ENCODE peak calls at places on chromosomes 6 and 20, in ten cellular contexts. B is ACHN; E is fibroblast of the aortic adventitia; X is CD4-positive, CD25-positive, alpha-beta regulatory T cell; Q is transverse colon; C is NCI-H2227 treated with DMSO at 0.1 percent for 48 hours; U is NCI-H2029; R is stimulated activated CD4-positive, alpha-beta T cell treated with anti-CD3 and anti-CD28 coated beads, TNF-alpha, amount 100 ng/mL, for 24 hours; P is fibroblast of lung; J is AG20443. N is an unnamed sample.

GRCh38 chr6:81938014-81938761 is 185.7 kb upstream of the TENT5A start:
- DNase-seq in B (peak), E (peak), X (no peak), Q (no peak), C (no peak), U (no peak), R (no peak), P (peak), J (peak), N (no peak)

GRCh38 chr6:30213999-30214982 is 1.1 kb upstream of the TRIM26 start:
- DNase-seq in B (peak), E (peak), X (peak), Q (peak), C (peak), U (peak), R (peak), P (peak), J (peak), N (peak)

GRCh38 chr6:67345946-67346345 is 1289.1 kb upstream of the ADGRB3 start:
- DNase-seq in B (no peak), E (no peak), X (no peak), Q (no peak), C (no peak), U (peak), R (no peak), P (no peak), J (no peak), N (no peak)

GRCh38 chr20:54284928-54285704 is 77.2 kb downstream of the PFDN4 start:
- DNase-seq in B (no peak), E (no peak), X (no peak), Q (no peak), C (no peak), U (no peak), R (no peak), P (no peak), J (no peak), N (no peak)

GRCh38 chr6:108650781-108651180 is 90.1 kb downstream of the FOXO3 start:
- DNase-seq in B (no peak), E (peak), X (no peak), Q (no peak), C (no peak), U (no peak), R (no peak), P (peak), J (peak), N (no peak)

GRCh38 chr6:108781419-108782110 is 66.7 kb upstream of the ARMC2 start:
- DNase-seq in B (no peak), E (peak), X (peak), Q (no peak), C (no peak), U (no peak), R (no peak), P (peak), J (peak), N (no peak)

GRCh38 chr20:24917056-24917455 is 32.0 kb upstream of the CST7 start:
- DNase-seq in B (no peak), E (no peak), X (no peak), Q (no peak), C (no peak), U (no peak), R (no peak), P (no peak), J (no peak), N (no peak)

GRCh38 chr20:58233881-58234528 is 5.6 kb upstream of the ANKRD60 start:
- DNase-seq in B (peak), E (peak), X (no peak), Q (peak), C (no peak), U (no peak), R (no peak), P (no peak), J (peak), N (peak)

GRCh38 chr20:38242848-38243449 is 17.6 kb downstream of the KIAA1755 start:
- DNase-seq in B (peak), E (no peak), X (no peak), Q (no peak), C (no peak), U (no peak), R (no peak), P (no peak), J (no peak), N (no peak)

GRCh38 chr20:6212903-6213302 is 90.1 kb upstream of the FERMT1 start:
- DNase-seq in B (no peak), E (no peak), X (no peak), Q (no peak), C (peak), U (no peak), R (no peak), P (no peak), J (no peak), N (no peak)

GRCh38 chr6:31308050-31308844 is 36.4 kb upstream of the HLA-C start:
- DNase-seq in B (no peak), E (no peak), X (peak), Q (peak), C (no peak), U (peak), R (peak), P (no peak), J (no peak), N (peak)

GRCh38 chr20:57435498-57436222 is 44.5 kb downstream of the RBM38 start:
- DNase-seq in B (no peak), E (no peak), X (peak), Q (peak), C (peak), U (peak), R (no peak), P (no peak), J (no peak), N (peak)

GRCh38 chr6:70889270-70889669 is 67.6 kb downstream of the B3GAT2 start:
- DNase-seq in B (no peak), E (no peak), X (no peak), Q (no peak), C (no peak), U (no peak), R (no peak), P (no peak), J (no peak), N (no peak)

GRCh38 chr20:23637282-23638221 is at the start of gene CST3:
- DNase-seq in B (peak), E (peak), X (no peak), Q (peak), C (peak), U (peak), R (no peak), P (peak), J (peak), N (peak)

GRCh38 chr6:165484178-165484889 is 174.9 kb upstream of the C6orf118 start:
- DNase-seq in B (no peak), E (no peak), X (no peak), Q (no peak), C (no peak), U (no peak), R (no peak), P (no peak), J (no peak), N (no peak)

GRCh38 chr20:23147964-23148720 is 62.0 kb upstream of the CD93 start:
- DNase-seq in B (peak), E (peak), X (no peak), Q (no peak), C (no peak), U (no peak), R (no peak), P (peak), J (peak), N (no peak)

GRCh38 chr20:45489083-45489531 is 19.6 kb downstream of the WFDC2 start:
- DNase-seq in B (peak), E (peak), X (no peak), Q (no peak), C (no peak), U (no peak), R (no peak), P (peak), J (no peak), N (no peak)

GRCh38 chr20:62202083-62202395 is 18.0 kb downstream of the HRH3 start:
- DNase-seq in B (no peak), E (no peak), X (no peak), Q (no peak), C (no peak), U (no peak), R (no peak), P (no peak), J (no peak), N (no peak)

GRCh38 chr6:20124545-20124944 is 87.7 kb downstream of the MBOAT1 start:
- DNase-seq in B (no peak), E (no peak), X (no peak), Q (no peak), C (no peak), U (no peak), R (no peak), P (no peak), J (no peak), N (no peak)

GRCh38 chr6:112990971-112991370 is 643.8 kb downstream of the RFPL4B start:
- DNase-seq in B (no peak), E (no peak), X (no peak), Q (no peak), C (no peak), U (no peak), R (no peak), P (no peak), J (no peak), N (no peak)

GRCh38 chr20:51447097-51447764 is 95.3 kb downstream of the NFATC2 start:
- DNase-seq in B (peak), E (peak), X (no peak), Q (peak), C (no peak), U (no peak), R (no peak), P (peak), J (peak), N (peak)

GRCh38 chr6:117932676-117933075 is 25.6 kb downstream of the SLC35F1 start:
- DNase-seq in B (no peak), E (no peak), X (no peak), Q (no peak), C (no peak), U (no peak), R (no peak), P (no peak), J (no peak), N (no peak)

GRCh38 chr20:49543071-49543857 is 24.7 kb downstream of the PTGIS start:
- DNase-seq in B (no peak), E (no peak), X (no peak), Q (no peak), C (no peak), U (no peak), R (no peak), P (no peak), J (no peak), N (no peak)

GRCh38 chr6:75327807-75328206 is 43.2 kb upstream of the TMEM30A start:
- DNase-seq in B (no peak), E (no peak), X (no peak), Q (no peak), C (no peak), U (no peak), R (no peak), P (no peak), J (no peak), N (no peak)

GRCh38 chr6:170212956-170213636 is 77.8 kb downstream of the DLL1 start:
- DNase-seq in B (no peak), E (no peak), X (no peak), Q (no peak), C (no peak), U (no peak), R (no peak), P (no peak), J (no peak), N (no peak)

GRCh38 chr6:51398064-51398740 is 579.5 kb downstream of the TFAP2B start:
- DNase-seq in B (no peak), E (no peak), X (no peak), Q (no peak), C (peak), U (peak), R (no peak), P (no peak), J (no peak), N (no peak)